ENCODE peak calls at places on chromosome 5, in nine cellular contexts. J, M, K, D, N, X, I, O and W are unnamed samples.

GRCh38 chr5:82106207-82106606 is 134.4 kb downstream of the ATG10 start:
- DNase-seq in N (no peak), D (no peak), K (no peak), J (no peak), I (no peak), M (no peak), O (no peak), X (no peak), W (no peak)

GRCh38 chr5:140466981-140467742 is 65.5 kb downstream of the ANKHD1 start:
- DNase-seq in O (no peak), I (no peak), D (no peak), K (no peak), M (no peak), X (no peak), J (no peak), N (no peak), W (no peak)

GRCh38 chr5:103232393-103232999 is 26.1 kb upstream of the MACIR start:
- DNase-seq in J (peak; percentile 25), D (no peak), M (no peak), I (peak; percentile 32), N (no peak), O (no peak), K (no peak), X (no peak), W (peak; percentile 54)

GRCh38 chr5:59358005-59358404 is 535.5 kb downstream of the PDE4D start:
- DNase-seq in X (no peak), K (no peak), D (no peak), O (no peak), J (no peak), M (no peak), I (no peak), N (no peak), W (peak; percentile 26)

GRCh38 chr5:76291305-76292077 is 111.6 kb upstream of the IQGAP2 start:
- DNase-seq in I (no peak), D (no peak), K (no peak), O (no peak), J (peak; percentile 53), X (no peak), M (peak; percentile 23), N (no peak), W (no peak)

GRCh38 chr5:132073231-132074013 is at the start of gene CSF2:
- DNase-seq in O (no peak), J (no peak), K (no peak), M (no peak), D (peak; percentile 59), I (no peak), N (no peak), X (no peak), W (no peak)

GRCh38 chr5:172541764-172542120 is 87.4 kb upstream of the SH3PXD2B start:
- DNase-seq in D (no peak), J (no peak), I (no peak), X (no peak), M (no peak), N (no peak), O (no peak), K (peak; percentile 5), W (no peak)

GRCh38 chr5:161397448-161397847 is 149.1 kb downstream of the GABRB2 start:
- DNase-seq in D (no peak), M (no peak), O (no peak), N (no peak), J (no peak), I (no peak), K (no peak), X (no peak), W (no peak)

GRCh38 chr5:135890867-135891266 is 4.8 kb downstream of the IL9 start:
- DNase-seq in K (no peak), D (no peak), J (no peak), M (no peak), N (no peak), X (no peak), O (no peak), I (no peak), W (no peak)

GRCh38 chr5:132001647-132002561 is 9.6 kb downstream of the ACSL6 start:
- DNase-seq in X (no peak), D (peak; percentile 68), N (peak; percentile 71), J (no peak), K (no peak), I (no peak), O (no peak), M (no peak), W (no peak)

GRCh38 chr5:157106668-157107461 is 2.0 kb downstream of the HAVCR2 start:
- DNase-seq in N (peak; percentile 47), I (no peak), K (no peak), O (no peak), D (no peak), X (no peak), M (no peak), J (no peak), W (no peak)

GRCh38 chr5:115657883-115658233 is 32.0 kb upstream of the TMED7 start:
- DNase-seq in X (no peak), N (no peak), M (no peak), D (peak; percentile 16), I (no peak), O (no peak), J (no peak), K (no peak), W (no peak)

GRCh38 chr5:104635216-104635615 is 1072.6 kb upstream of the NUDT12 start:
- DNase-seq in X (no peak), I (no peak), M (no peak), J (no peak), K (no peak), O (no peak), N (no peak), D (peak; percentile 5), W (no peak)

GRCh38 chr5:763998-764781 is 20.3 kb downstream of the ZDHHC11B start:
- DNase-seq in K (peak; percentile 68), I (no peak), J (no peak), N (peak; percentile 38), D (peak; percentile 5), M (no peak), X (no peak), O (no peak), W (no peak)

GRCh38 chr5:16656561-16657191 is 39.9 kb upstream of the RETREG1 start:
- DNase-seq in M (peak; percentile 27), K (no peak), X (no peak), O (no peak), J (no peak), I (no peak), D (no peak), N (no peak), W (no peak)

GRCh38 chr5:36414869-36415282 is 113.2 kb upstream of the RANBP3L start:
- DNase-seq in M (no peak), N (no peak), K (no peak), I (peak; percentile 42), J (no peak), D (no peak), X (no peak), O (no peak), W (peak; percentile 48)

DNA sequence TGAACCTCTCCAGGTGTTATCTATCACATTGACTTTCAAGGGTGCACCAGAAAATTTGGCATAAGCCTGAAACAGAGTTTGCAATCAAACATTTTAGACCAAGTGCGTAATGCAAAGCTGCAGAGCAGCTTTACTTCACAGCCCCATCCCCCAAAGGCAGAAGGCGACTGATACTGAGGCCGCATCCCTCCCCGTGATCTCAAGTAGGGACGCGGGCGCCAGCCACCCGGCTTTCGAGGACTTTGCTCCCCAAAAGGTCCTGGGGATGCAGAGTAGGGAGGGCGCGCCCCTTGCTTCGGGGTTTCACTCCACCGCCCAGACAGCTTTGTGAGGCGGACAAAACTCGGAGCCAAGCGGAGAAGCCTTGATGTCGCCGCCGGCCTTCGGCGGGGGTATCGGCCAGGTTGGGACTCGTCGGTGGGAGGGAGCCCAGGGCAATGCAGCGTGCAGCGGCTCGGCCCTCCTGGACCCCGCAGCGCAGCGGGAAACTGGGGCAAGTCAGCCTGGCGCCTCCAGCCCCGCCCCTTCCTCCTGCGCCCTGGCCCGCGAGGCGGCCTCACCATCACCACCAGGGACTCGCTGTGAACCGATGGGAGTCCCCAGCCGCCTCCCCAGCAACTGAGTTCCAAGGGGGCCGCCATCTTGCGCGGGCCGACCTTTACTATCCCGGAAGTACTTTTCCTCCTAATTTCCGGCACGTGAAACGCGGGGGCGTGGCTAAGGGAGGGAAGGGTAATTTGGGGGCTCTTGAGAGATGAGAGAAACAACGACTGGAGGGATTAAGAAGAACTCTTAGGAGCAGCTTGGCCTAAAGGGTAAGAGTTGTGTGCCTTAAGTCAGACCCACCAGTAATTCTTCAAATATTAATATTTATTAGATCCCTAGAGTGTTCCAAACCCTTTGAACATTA is at the start of gene MTX3:
- DNase-seq in I (peak; percentile 15), M (peak; percentile 71), O (peak; percentile 83), J (peak; percentile 80), K (peak; percentile 89), N (peak; percentile 88), X (peak; percentile 49), D (peak; percentile 70), W (peak; percentile 85)
- TF ChIP-seq POLR2A in I (no peak), M (no peak), O (peak; percentile 43), J (peak; percentile 56), K (peak; percentile 38), N (no peak), X (peak; percentile 46), D (peak; percentile 63), W (peak; percentile 60)

GRCh38 chr5:66828551-66829421 is 232.6 kb downstream of the MAST4 start:
- DNase-seq in O (peak; percentile 65), X (peak; percentile 6), I (no peak), M (peak; percentile 50), N (peak; percentile 85), D (no peak), J (peak; percentile 64), K (peak; percentile 80), W (peak; percentile 21)
- TF ChIP-seq POLR2A in O (no peak), X (peak; percentile 61), I (no peak), M (no peak), N (peak; percentile 51), D (no peak), J (peak; percentile 32), K (no peak), W (peak; percentile 57)

GRCh38 chr5:142388696-142389095 is 63.9 kb upstream of the SPRY4 start:
- DNase-seq in M (no peak), N (no peak), D (no peak), K (no peak), I (no peak), X (no peak), O (no peak), J (no peak), W (peak; percentile 34)
- TF ChIP-seq POLR2A in M (no peak), N (no peak), D (no peak), K (no peak), I (no peak), X (no peak), O (no peak), J (no peak), W (no peak)

DNA sequence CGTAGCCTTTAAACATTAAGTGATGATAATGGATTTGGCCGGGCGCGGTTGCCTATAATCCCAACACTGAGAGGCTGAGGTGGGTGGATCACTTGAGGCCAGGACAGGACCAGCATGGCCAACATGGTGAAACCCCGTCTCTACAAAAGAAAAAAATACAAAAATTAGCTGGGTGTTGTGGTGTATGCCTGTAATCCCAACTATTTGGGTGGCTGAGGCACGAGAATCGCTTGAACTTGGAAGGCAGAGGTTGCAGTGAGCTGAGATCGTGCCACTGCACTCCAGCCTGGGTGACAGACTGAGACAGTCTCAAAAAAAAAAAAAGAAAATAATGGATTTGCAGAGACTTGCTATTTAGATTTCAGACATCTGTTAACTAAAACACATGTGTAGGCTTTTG is 9.2 kb upstream of the MATR3 start:
- DNase-seq in J (no peak), O (no peak), X (no peak), N (no peak), D (no peak), I (no peak), M (no peak), K (no peak), W (no peak)
- TF ChIP-seq POLR2A in J (no peak), O (no peak), X (no peak), N (no peak), D (no peak), I (peak; percentile 61), M (no peak), K (no peak), W (no peak)